ENCODE peak calls at places on chromosomes 3 and 15, in ten cellular contexts. B is glomerular endothelial cell; N is omental fat pad; W is NCI-H1694 treated with DMSO at 0.1 percent for 48 hours; J is GM04504; K is HFF-Myc; T is retinal pigment epithelial cell; H is heart right ventricle; R is posterior cingulate gyrus; L is stimulated activated naive CD8-positive, alpha-beta T cell treated with anti-CD3 and anti-CD28 coated beads, Interleukin-15, amount 100 ng/mL, for 72 hours. P is an unnamed sample.

GRCh38 chr3:69090021-69090420 is 5.3 kb downstream of the ARL6IP5 start:
- DNase-seq in B (no peak), N (no peak), W (no peak), J (peak; percentile 61), K (no peak), T (no peak), H (no peak), R (no peak), L (no peak), P (no peak)

GRCh38 chr15:64687167-64688085 is 88.0 kb downstream of the RBPMS2 start:
- DNase-seq in B (no peak), N (no peak), W (no peak), J (no peak), K (no peak), T (peak; percentile 25), H (no peak), R (no peak), L (no peak), P (no peak)

GRCh38 chr3:18355819-18356218 is 69.3 kb downstream of the SATB1 start:
- DNase-seq in B (no peak), N (no peak), W (no peak), J (no peak), K (no peak), T (no peak), H (no peak), R (no peak), L (no peak), P (no peak)

GRCh38 chr15:58014040-58014439 is 51.5 kb downstream of the ALDH1A2 start:
- DNase-seq in B (no peak), N (no peak), W (no peak), J (no peak), K (no peak), T (no peak), H (no peak), R (no peak), L (no peak), P (no peak)

GRCh38 chr3:190222916-190223315 is 99.3 kb downstream of the CLDN1 start:
- DNase-seq in B (no peak), N (no peak), W (no peak), J (no peak), K (no peak), T (no peak), H (no peak), R (no peak), L (no peak), P (no peak)

GRCh38 chr3:12356175-12356574 is 67.3 kb downstream of the PPARG start:
- DNase-seq in B (no peak), N (no peak), W (no peak), J (no peak), K (no peak), T (no peak), H (no peak), R (no peak), L (no peak), P (no peak)

GRCh38 chr3:126748701-126749546 is 44.9 kb downstream of the CHCHD6 start:
- DNase-seq in B (no peak), N (no peak), W (no peak), J (no peak), K (no peak), T (no peak), H (no peak), R (no peak), L (no peak), P (no peak)

GRCh38 chr3:194140520-194141414 is 4.8 kb downstream of the HES1 start:
- DNase-seq in B (no peak), N (no peak), W (no peak), J (peak; percentile 16), K (no peak), T (no peak), H (peak; percentile 65), R (no peak), L (peak; percentile 43), P (peak; percentile 76)

GRCh38 chr15:63857459-63857856 is 23.7 kb upstream of the HERC1 start:
- DNase-seq in B (no peak), N (no peak), W (no peak), J (no peak), K (no peak), T (no peak), H (no peak), R (no peak), L (no peak), P (no peak)

GRCh38 chr3:136281966-136282554 is 31.9 kb downstream of the PCCB start:
- DNase-seq in B (no peak), N (no peak), W (no peak), J (no peak), K (no peak), T (no peak), H (no peak), R (no peak), L (no peak), P (no peak)

GRCh38 chr3:64853456-64853855 is 165.7 kb upstream of the ADAMTS9 start:
- DNase-seq in B (no peak), N (no peak), W (no peak), J (no peak), K (no peak), T (no peak), H (no peak), R (no peak), L (no peak), P (no peak)

GRCh38 chr15:29470311-29470710 is 200.7 kb upstream of the NSMCE3 start:
- DNase-seq in B (no peak), N (no peak), W (no peak), J (no peak), K (no peak), T (no peak), H (no peak), R (no peak), L (no peak), P (no peak)

GRCh38 chr3:123084192-123084591 is 17.4 kb downstream of the PDIA5 start:
- DNase-seq in B (no peak), N (no peak), W (no peak), J (no peak), K (no peak), T (no peak), H (peak; percentile 48), R (no peak), L (no peak), P (peak; percentile 61)

P was measured in Right ventricle myocardium superior.